ENCODE peak calls at places on chromosomes 13 and 19, in six cellular contexts. One of them, this sample, is unnamed.

GRCh38 chr13:48542581-48543341 is 9.9 kb upstream of the RCBTB2 start:
- DNase-seq in pancreas: peak
- DNase-seq in ovary: peak
- DNase-seq in NCI-H2081 treated with DMSO at 0.1 percent for 48 hours: no peak
- DNase-seq in naive B cell: no peak
- DNase-seq in body of pancreas: peak
- DNase-seq in this sample: peak

GRCh38 chr19:32599736-32600157 is 18.8 kb downstream of the PDCD5 start:
- DNase-seq in pancreas: peak
- DNase-seq in ovary: no peak
- DNase-seq in NCI-H2081 treated with DMSO at 0.1 percent for 48 hours: no peak
- DNase-seq in naive B cell: peak
- DNase-seq in body of pancreas: peak
- DNase-seq in this sample: peak

GRCh38 chr19:32041681-32042292 is 303.6 kb upstream of the ZNF507 start:
- DNase-seq in pancreas: peak
- DNase-seq in ovary: peak
- DNase-seq in NCI-H2081 treated with DMSO at 0.1 percent for 48 hours: no peak
- DNase-seq in naive B cell: no peak
- DNase-seq in body of pancreas: peak
- DNase-seq in this sample: peak

GRCh38 chr13:28356506-28357064 is 138.3 kb downstream of the FLT1 start:
- DNase-seq in pancreas: no peak
- DNase-seq in ovary: no peak
- DNase-seq in NCI-H2081 treated with DMSO at 0.1 percent for 48 hours: no peak
- DNase-seq in naive B cell: no peak
- DNase-seq in body of pancreas: no peak
- DNase-seq in this sample: no peak

GRCh38 chr13:99796175-99796819 is 175.3 kb downstream of the ZIC5 start:
- DNase-seq in pancreas: no peak
- DNase-seq in ovary: peak
- DNase-seq in NCI-H2081 treated with DMSO at 0.1 percent for 48 hours: no peak
- DNase-seq in naive B cell: no peak
- DNase-seq in body of pancreas: no peak
- DNase-seq in this sample: no peak

GRCh38 chr13:39379667-39380655 is 223.0 kb downstream of the LHFPL6 start:
- DNase-seq in pancreas: no peak
- DNase-seq in ovary: no peak
- DNase-seq in NCI-H2081 treated with DMSO at 0.1 percent for 48 hours: no peak
- DNase-seq in naive B cell: no peak
- DNase-seq in body of pancreas: no peak
- DNase-seq in this sample: no peak

GRCh38 chr19:47005873-47006272 is 13.8 kb upstream of the NPAS1 start:
- DNase-seq in pancreas: no peak
- DNase-seq in ovary: no peak
- DNase-seq in NCI-H2081 treated with DMSO at 0.1 percent for 48 hours: no peak
- DNase-seq in naive B cell: no peak
- DNase-seq in body of pancreas: no peak
- DNase-seq in this sample: no peak

GRCh38 chr13:25489238-25489637 is 117.5 kb downstream of the ATP8A2 start:
- DNase-seq in pancreas: no peak
- DNase-seq in ovary: no peak
- DNase-seq in NCI-H2081 treated with DMSO at 0.1 percent for 48 hours: no peak
- DNase-seq in naive B cell: no peak
- DNase-seq in body of pancreas: no peak
- DNase-seq in this sample: no peak

GRCh38 chr13:63435668-63436275 is 2020.1 kb upstream of the PCDH20 start:
- DNase-seq in pancreas: no peak
- DNase-seq in ovary: no peak
- DNase-seq in NCI-H2081 treated with DMSO at 0.1 percent for 48 hours: no peak
- DNase-seq in naive B cell: no peak
- DNase-seq in body of pancreas: no peak
- DNase-seq in this sample: no peak

GRCh38 chr19:44757057-44757734 is 8.7 kb downstream of the BCL3 start:
- DNase-seq in pancreas: peak
- DNase-seq in ovary: peak
- DNase-seq in NCI-H2081 treated with DMSO at 0.1 percent for 48 hours: no peak
- DNase-seq in naive B cell: no peak
- DNase-seq in body of pancreas: peak
- DNase-seq in this sample: peak

GRCh38 chr19:43807651-43808050 is 5.4 kb upstream of the LYPD5 start:
- DNase-seq in pancreas: no peak
- DNase-seq in ovary: no peak
- DNase-seq in NCI-H2081 treated with DMSO at 0.1 percent for 48 hours: no peak
- DNase-seq in naive B cell: no peak
- DNase-seq in body of pancreas: no peak
- DNase-seq in this sample: no peak

GRCh38 chr13:93716623-93717022 is 490.0 kb downstream of the GPC6 start:
- DNase-seq in pancreas: no peak
- DNase-seq in ovary: no peak
- DNase-seq in NCI-H2081 treated with DMSO at 0.1 percent for 48 hours: no peak
- DNase-seq in naive B cell: no peak
- DNase-seq in body of pancreas: no peak
- DNase-seq in this sample: no peak

GRCh38 chr13:110149036-110149435 is 157.9 kb downstream of the COL4A1 start:
- DNase-seq in pancreas: no peak
- DNase-seq in ovary: no peak
- DNase-seq in NCI-H2081 treated with DMSO at 0.1 percent for 48 hours: no peak
- DNase-seq in naive B cell: no peak
- DNase-seq in body of pancreas: no peak
- DNase-seq in this sample: no peak

GRCh38 chr19:42440357-42441046 is 2.2 kb downstream of the CXCL17 start:
- DNase-seq in pancreas: peak
- DNase-seq in ovary: peak
- DNase-seq in NCI-H2081 treated with DMSO at 0.1 percent for 48 hours: no peak
- DNase-seq in naive B cell: peak
- DNase-seq in body of pancreas: peak
- DNase-seq in this sample: peak

GRCh38 chr13:39144941-39145533 is 106.8 kb downstream of the NHLRC3 start:
- DNase-seq in pancreas: peak
- DNase-seq in ovary: peak
- DNase-seq in NCI-H2081 treated with DMSO at 0.1 percent for 48 hours: no peak
- DNase-seq in naive B cell: no peak
- DNase-seq in body of pancreas: peak
- DNase-seq in this sample: peak

GRCh38 chr19:33471111-33471996 is 50.2 kb downstream of the PEPD start:
- DNase-seq in pancreas: no peak
- DNase-seq in ovary: no peak
- DNase-seq in NCI-H2081 treated with DMSO at 0.1 percent for 48 hours: no peak
- DNase-seq in naive B cell: no peak
- DNase-seq in body of pancreas: no peak
- DNase-seq in this sample: no peak

GRCh38 chr13:43304945-43305344 is 281.6 kb downstream of the DNAJC15 start:
- DNase-seq in pancreas: no peak
- DNase-seq in ovary: no peak
- DNase-seq in NCI-H2081 treated with DMSO at 0.1 percent for 48 hours: no peak
- DNase-seq in naive B cell: no peak
- DNase-seq in body of pancreas: no peak
- DNase-seq in this sample: no peak

GRCh38 chr19:44869728-44870470 is 21.2 kb upstream of the TOMM40 start:
- DNase-seq in pancreas: no peak
- DNase-seq in ovary: peak
- DNase-seq in NCI-H2081 treated with DMSO at 0.1 percent for 48 hours: no peak
- DNase-seq in naive B cell: no peak
- DNase-seq in body of pancreas: peak
- DNase-seq in this sample: peak

GRCh38 chr19:43936219-43936618 is 1.1 kb upstream of the ZNF45 start:
- DNase-seq in pancreas: no peak
- DNase-seq in ovary: no peak
- DNase-seq in NCI-H2081 treated with DMSO at 0.1 percent for 48 hours: no peak
- DNase-seq in naive B cell: no peak
- DNase-seq in body of pancreas: no peak
- DNase-seq in this sample: no peak